ENCODE peak calls at places on chromosomes 11 and 22, in eight cellular contexts. H is esophagus squamous epithelium; U is neural progenitor cell; Y is CD8-positive, alpha-beta T cell; V is tibial artery; B is PC-9; Z is Panc1; N is transverse colon. J is an unnamed sample. For H3K27me3 and H3K4me1, the result is how much of the 10 kb centered on the place peaks cover.

GRCh38 chr11:3971756-3972404 is 116.4 kb downstream of the STIM1 start:
- DNase-seq in H (no peak), U (no peak), Y (no peak), V (no peak), B (no peak), Z (no peak), N (no peak), J (no peak)

GRCh38 chr11:1287928-1288327 is 21.5 kb downstream of the TOLLIP start:
- DNase-seq in H (no peak), U (no peak), Y (no peak), V (no peak), B (no peak), Z (no peak), N (no peak), J (peak)

GRCh38 chr22:50186181-50186731 is 543 bp downstream of the TRABD start:
- DNase-seq in H (no peak), U (peak), Y (no peak), V (no peak), B (no peak), Z (no peak), N (no peak), J (no peak)

GRCh38 chr11:76824083-76824939 is 36.4 kb upstream of the ACER3 start:
- DNase-seq in H (no peak), U (no peak), Y (no peak), V (no peak), B (no peak), Z (no peak), N (no peak), J (no peak)

GRCh38 chr11:9210224-9210921 is 54.8 kb downstream of the DENND5A start:
- DNase-seq in H (no peak), U (no peak), Y (no peak), V (no peak), B (peak), Z (no peak), N (no peak), J (no peak)

GRCh38 chr22:42807185-42807584 is 49.9 kb downstream of the ARFGAP3 start:
- DNase-seq in H (no peak), U (no peak), Y (no peak), V (no peak), B (no peak), Z (no peak), N (no peak), J (no peak)

GRCh38 chr11:69050592-69051380 is 2.1 kb downstream of the TPCN2 start:
- DNase-seq in H (no peak), U (no peak), Y (no peak), V (no peak), B (no peak), Z (no peak), N (no peak), J (no peak)

GRCh38 chr11:45803981-45804805 is 756 bp upstream of the SLC35C1 start:
- DNase-seq in H (no peak), U (peak), Y (peak), V (peak), B (peak), Z (no peak), N (peak), J (peak)

GRCh38 chr11:25423436-25424184 is 908.3 kb upstream of the ANO3 start:
- DNase-seq in H (no peak), U (no peak), Y (no peak), V (no peak), B (peak), Z (no peak), N (no peak), J (no peak)

GRCh38 chr11:11022126-11022730 is 164.4 kb upstream of the ZBED5 start:
- DNase-seq in H (no peak), U (no peak), Y (no peak), V (no peak), B (no peak), Z (no peak), N (no peak), J (no peak)

GRCh38 chr11:96464695-96465307 is 75.0 kb downstream of the JRKL start:
- DNase-seq in H (no peak), U (peak), Y (no peak), V (no peak), B (no peak), Z (peak), N (no peak), J (no peak)

DNA sequence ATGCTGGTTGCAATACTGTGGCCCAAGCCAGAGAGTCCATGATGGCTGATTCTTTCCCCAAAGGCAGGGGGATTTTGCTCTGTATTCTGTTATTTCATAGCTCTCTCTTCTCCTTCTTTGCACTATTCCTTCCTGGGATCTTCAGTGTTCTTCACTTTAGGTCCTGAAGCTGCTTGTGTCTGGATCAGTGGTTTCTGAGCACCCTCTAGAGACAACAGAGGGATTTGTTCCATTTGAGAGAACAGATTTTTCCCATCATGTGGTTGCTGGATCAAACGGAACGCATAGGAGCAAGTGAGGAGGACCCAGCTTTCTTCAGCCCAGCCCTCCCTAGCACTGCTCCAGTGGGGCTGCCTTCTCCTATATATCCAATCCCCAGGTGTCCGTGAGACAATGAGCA is 68.7 kb upstream of the SYN3 start:
- DNase-seq in H (no peak), U (peak), Y (no peak), V (no peak), B (peak), Z (no peak), N (no peak), J (no peak)
- TF ChIP-seq CTCF in H (no peak), U (peak), Y (no peak), V (no peak), B (peak), Z (peak), N (no peak), J (peak)

GRCh38 chr11:17653606-17654005 is 65.8 kb upstream of the MYOD1 start:
- DNase-seq in H (no peak), U (no peak), Y (no peak), V (no peak), B (no peak), Z (no peak), N (no peak), J (no peak)

GRCh38 chr11:17651061-17651460 is 68.3 kb upstream of the MYOD1 start:
- DNase-seq in H (no peak), U (no peak), Y (no peak), V (no peak), B (no peak), Z (no peak), N (no peak), J (no peak)

GRCh38 chr11:17650601-17650911 is 68.8 kb upstream of the MYOD1 start:
- DNase-seq in H (no peak), U (no peak), Y (no peak), V (no peak), B (no peak), Z (no peak), N (no peak), J (no peak)

GRCh38 chr11:17651681-17652080 is 67.7 kb upstream of the MYOD1 start:
- DNase-seq in H (no peak), U (no peak), Y (no peak), V (no peak), B (no peak), Z (no peak), N (no peak), J (no peak)

DNA sequence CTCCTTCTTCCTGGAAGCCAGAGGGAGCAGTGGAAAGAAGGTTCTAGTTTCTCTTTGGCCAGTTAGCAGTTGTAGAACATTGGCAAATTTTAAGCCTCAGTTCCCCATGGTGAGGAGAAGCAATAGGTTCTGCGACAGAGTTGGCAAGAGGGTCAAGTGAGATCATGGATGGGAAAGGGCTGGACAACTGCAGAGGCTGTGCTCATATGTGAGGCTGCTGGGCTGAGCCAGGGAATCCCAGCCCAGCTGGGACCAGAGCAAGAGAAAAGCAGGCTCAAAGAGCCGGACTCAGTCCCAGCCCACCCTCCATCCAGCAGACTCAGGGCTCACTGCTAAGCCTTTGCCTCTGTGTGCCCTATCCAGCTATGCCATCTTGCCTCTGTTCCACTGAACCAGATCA is 66.8 kb upstream of the MYOD1 start:
- DNase-seq in H (no peak), U (no peak), Y (no peak), V (no peak), B (no peak), Z (no peak), N (no peak), J (no peak)
- H3K27me3 ChIP-seq in H (under half), U (under half), Y (under half), V (under half), B (under half), Z (under half), N (under half), J (half or more)

GRCh38 chr22:25112538-25113253 is 87.0 kb upstream of the CRYBB3 start:
- DNase-seq in H (no peak), U (no peak), Y (no peak), V (no peak), B (no peak), Z (no peak), N (no peak), J (no peak)
- H3K4me1 ChIP-seq in H (under half), U (under half), Y (under half), V (half or more), B (under half), Z (under half), N (under half), J (half or more)

GRCh38 chr22:39530136-39530535 is 2.4 kb downstream of the RPS19BP1 start:
- DNase-seq in H (no peak), U (no peak), Y (no peak), V (no peak), B (no peak), Z (no peak), N (no peak), J (no peak)

GRCh38 chr22:39532215-39533071 is at the start of gene RPS19BP1:
- DNase-seq in H (peak), U (peak), Y (peak), V (peak), B (peak), Z (peak), N (peak), J (peak)

GRCh38 chr22:39528681-39529486 is 3.7 kb downstream of the RPS19BP1 start:
- DNase-seq in H (peak), U (peak), Y (peak), V (peak), B (peak), Z (no peak), N (peak), J (peak)

GRCh38 chr22:39529487-39529851 is 3.1 kb downstream of the RPS19BP1 start:
- DNase-seq in H (no peak), U (no peak), Y (no peak), V (no peak), B (no peak), Z (no peak), N (no peak), J (no peak)

GRCh38 chr22:39530692-39531331 is 1.7 kb downstream of the RPS19BP1 start:
- DNase-seq in H (no peak), U (peak), Y (no peak), V (no peak), B (no peak), Z (no peak), N (no peak), J (no peak)
- TF ChIP-seq CTCF in H (no peak), U (peak), Y (no peak), V (no peak), B (peak), Z (peak), N (peak), J (peak)

GRCh38 chr22:37331811-37332536 is 49.7 kb downstream of the CYTH4 start:
- DNase-seq in H (no peak), U (no peak), Y (no peak), V (no peak), B (no peak), Z (no peak), N (no peak), J (no peak)
- H3K27me3 ChIP-seq in H (under half), U (under half), Y (under half), V (half or more), B (under half), Z (under half), N (half or more), J (half or more)

GRCh38 chr11:28833169-28833568 is 725.0 kb downstream of the METTL15 start:
- DNase-seq in H (no peak), U (no peak), Y (no peak), V (no peak), B (no peak), Z (no peak), N (no peak), J (no peak)
- H3K4me1 ChIP-seq in H (under half), U (under half), Y (under half), V (under half), B (under half), Z (under half), N (under half), J (under half)

GRCh38 chr11:2398664-2399355 is 1.7 kb upstream of the TSSC4 start:
- DNase-seq in H (no peak), U (no peak), Y (no peak), V (no peak), B (no peak), Z (no peak), N (no peak), J (no peak)
- TF ChIP-seq CTCF in H (no peak), U (no peak), Y (no peak), V (no peak), B (no peak), Z (peak), N (no peak), J (peak)

GRCh38 chr11:20597924-20598484 is 1.4 kb upstream of the SLC6A5 start:
- DNase-seq in H (no peak), U (peak), Y (no peak), V (no peak), B (no peak), Z (no peak), N (no peak), J (no peak)

GRCh38 chr11:20598487-20598886 is 921 bp upstream of the SLC6A5 start:
- DNase-seq in H (no peak), U (peak), Y (no peak), V (no peak), B (no peak), Z (no peak), N (no peak), J (no peak)

GRCh38 chr11:20595101-20595500 is 4.3 kb upstream of the SLC6A5 start:
- DNase-seq in H (no peak), U (no peak), Y (no peak), V (no peak), B (no peak), Z (no peak), N (no peak), J (no peak)

GRCh38 chr11:20596629-20597129 is 2.7 kb upstream of the SLC6A5 start:
- DNase-seq in H (no peak), U (peak), Y (no peak), V (no peak), B (no peak), Z (no peak), N (no peak), J (no peak)

GRCh38 chr11:20597137-20597923 is 2.1 kb upstream of the SLC6A5 start:
- DNase-seq in H (no peak), U (peak), Y (no peak), V (no peak), B (no peak), Z (no peak), N (no peak), J (no peak)
- H3K27me3 ChIP-seq in H (under half), U (half or more), Y (under half), V (half or more), B (half or more), Z (under half), N (half or more), J (half or more)

GRCh38 chr22:41481131-41481830 is 12.4 kb downstream of the ACO2 start:
- DNase-seq in H (no peak), U (no peak), Y (no peak), V (peak), B (no peak), Z (peak), N (no peak), J (peak)
- H3K4me1 ChIP-seq in H (under half), U (under half), Y (under half), V (half or more), B (under half), Z (under half), N (under half), J (half or more)

J was measured in left ventricle myocardium inferior.